ENCODE peak calls at places on chromosomes 16 and 17, in five cellular contexts. O is prostate gland, Z is HL-60, G is stomach, I is HCT116. U is an unnamed sample.

GRCh38 chr16:12330977-12331376 is 354.4 kb downstream of the SNX29 start:
- DNase-seq in O (no peak), Z (no peak), G (no peak), I (no peak), U (no peak)

GRCh38 chr17:36617773-36618172 is 16.4 kb downstream of the MRM1 start:
- DNase-seq in O (no peak), Z (no peak), G (no peak), I (no peak), U (no peak)

GRCh38 chr16:67268136-67268579 is 11.2 kb upstream of the PLEKHG4 start:
- DNase-seq in O (no peak), Z (no peak), G (peak), I (peak), U (peak)

GRCh38 chr16:76729525-76729924 is 452.3 kb downstream of the CNTNAP4 start:
- DNase-seq in O (no peak), Z (no peak), G (no peak), I (no peak), U (no peak)

GRCh38 chr17:50129946-50130777 is at the start of gene SAMD14:
- DNase-seq in O (no peak), Z (no peak), G (no peak), I (no peak), U (no peak)

GRCh38 chr16:86880316-86881117 is 302.2 kb downstream of the FOXL1 start:
- DNase-seq in O (no peak), Z (no peak), G (no peak), I (no peak), U (no peak)

GRCh38 chr17:61403846-61404701 is 4.4 kb downstream of the TBX2 start:
- DNase-seq in O (no peak), Z (no peak), G (no peak), I (no peak), U (peak)

GRCh38 chr17:8234361-8235270 is 13.2 kb downstream of the CTC1 start:
- DNase-seq in O (no peak), Z (no peak), G (no peak), I (no peak), U (no peak)

GRCh38 chr16:87570938-87571867 is 31.1 kb upstream of the JPH3 start:
- DNase-seq in O (peak), Z (no peak), G (peak), I (peak), U (no peak)

GRCh38 chr17:43579570-43580140 is 33.5 kb upstream of the ETV4 start:
- DNase-seq in O (no peak), Z (no peak), G (no peak), I (no peak), U (no peak)

GRCh38 chr16:83762141-83763024 is 45.4 kb upstream of the HSBP1 start:
- DNase-seq in O (no peak), Z (no peak), G (no peak), I (no peak), U (no peak)

GRCh38 chr16:81714593-81714992 is 64.5 kb upstream of the PLCG2 start:
- DNase-seq in O (no peak), Z (no peak), G (no peak), I (no peak), U (no peak)

GRCh38 chr16:2584742-2585650 is 47.2 kb downstream of the PDPK1 start:
- DNase-seq in O (no peak), Z (no peak), G (no peak), I (no peak), U (peak)

GRCh38 chr17:47895254-47895855 is 681 bp upstream of the SP2 start:
- DNase-seq in O (peak), Z (peak), G (peak), I (no peak), U (no peak)

GRCh38 chr16:1379863-1380174 is 28.1 kb downstream of the GNPTG start:
- DNase-seq in O (no peak), Z (no peak), G (no peak), I (no peak), U (no peak)

GRCh38 chr17:78789663-78790181 is 7.6 kb upstream of the CYTH1 start:
- DNase-seq in O (peak), Z (no peak), G (peak), I (no peak), U (peak)

GRCh38 chr17:74362811-74363498 is 1.3 kb upstream of the BTBD17 start:
- DNase-seq in O (no peak), Z (no peak), G (no peak), I (no peak), U (no peak)

GRCh38 chr17:66436643-66437042 is 134.2 kb downstream of the PRKCA start:
- DNase-seq in O (no peak), Z (no peak), G (no peak), I (no peak), U (no peak)

GRCh38 chr17:14227052-14227451 is 9.6 kb downstream of the CDRT15 start:
- DNase-seq in O (no peak), Z (no peak), G (no peak), I (no peak), U (no peak)

GRCh38 chr16:48619547-48619946 is 9.6 kb upstream of the N4BP1 start:
- DNase-seq in O (no peak), Z (no peak), G (no peak), I (no peak), U (peak)

GRCh38 chr17:58060596-58061191 is 22.5 kb upstream of the DYNLL2 start:
- DNase-seq in O (peak), Z (no peak), G (no peak), I (no peak), U (peak)

GRCh38 chr16:10402975-10403374 is 17.1 kb downstream of the ATF7IP2 start:
- DNase-seq in O (no peak), Z (no peak), G (no peak), I (no peak), U (no peak)

GRCh38 chr16:10410469-10410868 is 24.6 kb downstream of the ATF7IP2 start:
- DNase-seq in O (no peak), Z (no peak), G (no peak), I (no peak), U (no peak)

GRCh38 chr16:10408824-10409381 is 23.0 kb downstream of the ATF7IP2 start:
- DNase-seq in O (no peak), Z (no peak), G (no peak), I (no peak), U (no peak)

GRCh38 chr16:10405386-10405939 is 19.6 kb downstream of the ATF7IP2 start:
- DNase-seq in O (no peak), Z (no peak), G (no peak), I (no peak), U (no peak)
- TF ChIP-seq POLR2AphosphoS5 in O (no peak), Z (no peak), G (no peak), I (no peak), U (no peak)

GRCh38 chr17:1229354-1229890 is 40.8 kb upstream of the BHLHA9 start:
- DNase-seq in O (no peak), Z (peak), G (peak), I (no peak), U (peak)
- TF ChIP-seq POLR2AphosphoS5 in O (no peak), Z (peak), G (peak), I (no peak), U (peak)

GRCh38 chr16:89607453-89607852 is 6.0 kb upstream of the DPEP1 start:
- DNase-seq in O (no peak), Z (no peak), G (no peak), I (no peak), U (no peak)
- TF ChIP-seq POLR2AphosphoS5 in O (no peak), Z (no peak), G (no peak), I (no peak), U (no peak)

DNA sequence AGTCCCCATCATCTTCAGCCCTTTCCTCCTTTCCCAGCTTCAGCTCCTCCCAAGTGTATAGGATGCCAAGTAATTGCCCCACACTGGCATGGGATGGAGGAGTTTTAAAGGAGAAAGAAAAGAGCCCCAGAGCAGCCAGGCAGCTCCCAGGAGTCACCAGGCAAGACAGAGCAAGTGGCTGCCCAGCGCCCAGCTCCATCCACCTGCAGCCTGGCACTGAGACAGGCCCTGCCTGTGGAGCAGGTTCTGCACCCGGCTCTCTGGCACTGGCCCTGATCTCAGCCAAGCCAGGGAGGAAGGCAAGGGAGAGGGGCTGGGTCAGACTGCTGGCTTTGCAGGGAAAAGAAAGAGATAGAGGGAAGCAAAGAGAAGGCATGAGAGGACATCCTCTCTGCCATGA is 21.7 kb downstream of the FOXN1 start:
- DNase-seq in O (peak), Z (no peak), G (peak), I (no peak), U (no peak)
- TF ChIP-seq POLR2AphosphoS5 in O (peak), Z (no peak), G (no peak), I (no peak), U (no peak)

GRCh38 chr17:31548709-31549108 is 157.2 kb downstream of the RAB11FIP4 start:
- DNase-seq in O (no peak), Z (no peak), G (no peak), I (no peak), U (no peak)

GRCh38 chr17:31550389-31551056 is 159.0 kb downstream of the RAB11FIP4 start:
- DNase-seq in O (no peak), Z (no peak), G (no peak), I (no peak), U (no peak)

GRCh38 chr17:31552568-31552967 is 161.1 kb downstream of the RAB11FIP4 start:
- DNase-seq in O (no peak), Z (no peak), G (no peak), I (no peak), U (no peak)

GRCh38 chr17:31549121-31549524 is 157.6 kb downstream of the RAB11FIP4 start:
- DNase-seq in O (no peak), Z (peak), G (no peak), I (no peak), U (no peak)

DNA sequence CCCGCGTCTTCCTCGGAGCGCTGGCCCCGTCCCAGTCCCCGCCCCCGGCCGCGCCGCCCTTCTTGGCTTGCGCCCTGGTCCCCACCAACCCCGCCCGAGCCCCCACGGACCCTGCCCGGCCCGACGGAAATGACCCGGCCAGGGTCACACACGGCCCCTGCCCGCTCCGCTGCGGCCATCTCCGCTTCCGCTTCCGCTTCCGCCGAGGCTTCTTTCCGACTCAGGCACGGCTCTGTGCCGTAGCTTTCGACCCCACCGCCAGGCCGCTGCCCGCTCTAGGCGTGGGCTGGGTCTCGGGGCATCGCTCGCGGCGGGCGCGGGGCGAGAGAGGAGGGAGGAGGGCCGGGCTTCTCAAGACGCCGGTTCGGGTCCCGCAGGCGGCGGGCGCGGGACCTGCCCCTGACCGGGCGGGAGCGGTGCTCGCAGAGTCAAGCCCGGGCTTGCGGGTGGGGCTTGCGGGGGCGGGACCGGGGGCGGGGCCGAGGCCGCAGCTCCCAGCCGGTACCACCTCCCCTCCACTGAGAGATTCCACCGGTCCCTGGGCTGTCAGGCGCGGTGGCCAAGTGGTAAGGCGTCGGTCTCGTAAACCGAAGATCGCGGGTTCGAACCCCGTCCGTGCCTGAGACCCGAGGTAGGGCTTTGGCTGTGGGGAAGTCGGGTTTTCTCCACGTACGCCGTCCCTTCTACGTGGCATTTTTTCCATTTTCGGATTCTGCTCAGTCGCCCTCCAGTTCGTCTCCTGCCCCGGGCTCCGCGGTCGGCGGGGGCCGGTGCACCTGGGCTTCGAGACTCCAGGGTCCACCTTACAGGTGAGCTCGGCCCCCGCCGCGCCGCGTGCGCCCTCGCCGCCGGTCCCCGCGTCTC is 158.3 kb downstream of the RAB11FIP4 start:
- DNase-seq in O (peak), Z (peak), G (peak), I (peak), U (peak)
- TF ChIP-seq POLR2AphosphoS5 in O (peak), Z (no peak), G (peak), I (peak), U (peak)

GRCh38 chr17:81558115-81558468 is 5.9 kb upstream of the FAAP100 start:
- DNase-seq in O (no peak), Z (no peak), G (no peak), I (no peak), U (no peak)
- TF ChIP-seq POLR2AphosphoS5 in O (no peak), Z (no peak), G (no peak), I (no peak), U (no peak)

DNA sequence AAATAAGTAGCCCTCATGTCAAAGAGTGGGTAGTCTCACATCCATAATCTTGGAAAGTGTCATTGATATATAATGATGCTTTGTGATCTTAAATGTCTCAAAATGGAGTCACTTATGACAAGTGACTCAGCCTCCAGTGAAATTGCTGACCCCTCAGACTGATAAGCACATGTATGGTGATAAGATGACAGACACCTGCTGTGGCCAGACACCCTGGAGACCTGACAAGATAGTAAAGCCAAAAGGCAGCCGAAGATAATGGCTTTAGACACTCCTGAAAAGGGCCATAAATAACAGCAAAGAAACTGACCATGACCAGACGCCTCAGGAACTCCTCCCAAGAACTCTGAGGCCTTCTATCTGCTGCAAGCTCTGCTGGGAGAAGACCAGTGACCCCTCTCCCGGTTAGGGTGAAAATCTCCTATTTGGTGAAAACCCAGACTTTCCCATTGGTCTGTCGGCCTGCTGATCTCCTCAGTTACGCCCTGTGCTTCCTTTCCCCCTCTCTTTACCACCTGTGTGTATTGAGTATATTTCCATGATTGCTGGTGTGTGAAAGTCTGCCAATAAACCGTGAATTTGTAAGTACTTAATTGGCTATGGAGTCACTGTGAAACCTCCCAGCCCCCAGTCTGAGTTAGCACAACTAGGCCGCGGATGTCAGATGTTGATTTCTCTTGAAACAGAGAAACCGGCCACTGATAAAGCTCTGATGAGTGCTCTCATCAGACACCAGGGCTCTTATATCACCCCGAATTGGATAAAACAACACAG is 226.7 kb upstream of the MYOCD start:
- DNase-seq in O (no peak), Z (no peak), G (no peak), I (no peak), U (no peak)
- TF ChIP-seq POLR2AphosphoS5 in O (no peak), Z (no peak), G (no peak), I (no peak), U (no peak)

GRCh38 chr17:55420067-55420775 is 1.4 kb downstream of the MMD start:
- DNase-seq in O (no peak), Z (peak), G (peak), I (no peak), U (no peak)
- TF ChIP-seq POLR2AphosphoS5 in O (no peak), Z (no peak), G (no peak), I (no peak), U (no peak)

U was measured in sigmoid colon.